ENCODE peak calls at places on chromosomes 11 and 22, in four cellular contexts. One of them, this sample, is unnamed.

GRCh38 chr11:12075822-12076821 is 34.3 kb upstream of the MICAL2 start:
- DNase-seq in NCI-H748 treated with DMSO at 0.1 percent for 48 hours: peak; percentile 5
- DNase-seq in dorsolateral prefrontal cortex: no peak
- DNase-seq in activated naive CD4-positive, alpha-beta T cell treated with Interleukin-2 at 50 U/mL for 16 hours: no peak
- DNase-seq in this sample: no peak

GRCh38 chr11:73252577-73253191 is 19.5 kb upstream of the P2RY6 start:
- DNase-seq in dorsolateral prefrontal cortex: peak; percentile 6
- DNase-seq in activated naive CD4-positive, alpha-beta T cell treated with Interleukin-2 at 50 U/mL for 16 hours: no peak
- DNase-seq in NCI-H748 treated with DMSO at 0.1 percent for 48 hours: no peak
- DNase-seq in this sample: no peak

GRCh38 chr22:33605686-33606085 is 314.6 kb downstream of the LARGE1 start:
- DNase-seq in NCI-H748 treated with DMSO at 0.1 percent for 48 hours: no peak
- DNase-seq in dorsolateral prefrontal cortex: no peak
- DNase-seq in activated naive CD4-positive, alpha-beta T cell treated with Interleukin-2 at 50 U/mL for 16 hours: no peak
- DNase-seq in this sample: no peak

GRCh38 chr11:66315921-66316811 is 678 bp downstream of the CD248 start:
- DNase-seq in dorsolateral prefrontal cortex: no peak
- DNase-seq in NCI-H748 treated with DMSO at 0.1 percent for 48 hours: no peak
- DNase-seq in activated naive CD4-positive, alpha-beta T cell treated with Interleukin-2 at 50 U/mL for 16 hours: no peak
- DNase-seq in this sample: no peak

GRCh38 chr22:43541022-43541421 is 129.2 kb downstream of the MPPED1 start:
- DNase-seq in dorsolateral prefrontal cortex: no peak
- DNase-seq in NCI-H748 treated with DMSO at 0.1 percent for 48 hours: no peak
- DNase-seq in activated naive CD4-positive, alpha-beta T cell treated with Interleukin-2 at 50 U/mL for 16 hours: no peak
- DNase-seq in this sample: no peak

GRCh38 chr11:34380696-34381095 is 22.9 kb upstream of the ABTB2 start:
- DNase-seq in dorsolateral prefrontal cortex: no peak
- DNase-seq in activated naive CD4-positive, alpha-beta T cell treated with Interleukin-2 at 50 U/mL for 16 hours: no peak
- DNase-seq in NCI-H748 treated with DMSO at 0.1 percent for 48 hours: no peak
- DNase-seq in this sample: no peak

GRCh38 chr22:44325718-44326548 is 13.2 kb upstream of the SHISAL1 start:
- DNase-seq in dorsolateral prefrontal cortex: no peak
- DNase-seq in NCI-H748 treated with DMSO at 0.1 percent for 48 hours: peak; percentile 54
- DNase-seq in activated naive CD4-positive, alpha-beta T cell treated with Interleukin-2 at 50 U/mL for 16 hours: no peak
- DNase-seq in this sample: no peak

GRCh38 chr11:121589946-121590537 is 137.3 kb upstream of the SORL1-AS1 start:
- DNase-seq in NCI-H748 treated with DMSO at 0.1 percent for 48 hours: no peak
- DNase-seq in activated naive CD4-positive, alpha-beta T cell treated with Interleukin-2 at 50 U/mL for 16 hours: no peak
- DNase-seq in dorsolateral prefrontal cortex: no peak
- DNase-seq in this sample: no peak

GRCh38 chr11:122399375-122399774 is 256.1 kb upstream of the UBASH3B start:
- DNase-seq in dorsolateral prefrontal cortex: no peak
- DNase-seq in NCI-H748 treated with DMSO at 0.1 percent for 48 hours: no peak
- DNase-seq in activated naive CD4-positive, alpha-beta T cell treated with Interleukin-2 at 50 U/mL for 16 hours: no peak
- DNase-seq in this sample: no peak

GRCh38 chr22:17446704-17447103 is 77.4 kb downstream of the CECR2 start:
- DNase-seq in dorsolateral prefrontal cortex: no peak
- DNase-seq in activated naive CD4-positive, alpha-beta T cell treated with Interleukin-2 at 50 U/mL for 16 hours: no peak
- DNase-seq in NCI-H748 treated with DMSO at 0.1 percent for 48 hours: no peak
- DNase-seq in this sample: no peak

GRCh38 chr22:40509401-40510134 is 127.0 kb downstream of the MRTFA start:
- DNase-seq in dorsolateral prefrontal cortex: no peak
- DNase-seq in NCI-H748 treated with DMSO at 0.1 percent for 48 hours: no peak
- DNase-seq in activated naive CD4-positive, alpha-beta T cell treated with Interleukin-2 at 50 U/mL for 16 hours: no peak
- DNase-seq in this sample: no peak

GRCh38 chr11:45847908-45848316 is 637 bp downstream of the CRY2 start:
- DNase-seq in dorsolateral prefrontal cortex: peak; percentile 64
- DNase-seq in NCI-H748 treated with DMSO at 0.1 percent for 48 hours: peak; percentile 36
- DNase-seq in activated naive CD4-positive, alpha-beta T cell treated with Interleukin-2 at 50 U/mL for 16 hours: peak; percentile 42
- DNase-seq in this sample: no peak

GRCh38 chr11:84408946-84409411 is 1122.8 kb upstream of the CCDC90B start:
- DNase-seq in dorsolateral prefrontal cortex: no peak
- DNase-seq in activated naive CD4-positive, alpha-beta T cell treated with Interleukin-2 at 50 U/mL for 16 hours: no peak
- DNase-seq in NCI-H748 treated with DMSO at 0.1 percent for 48 hours: no peak
- DNase-seq in this sample: no peak

GRCh38 chr22:42630901-42631602 is 9.3 kb downstream of the ATP5MGL start:
- DNase-seq in NCI-H748 treated with DMSO at 0.1 percent for 48 hours: no peak
- DNase-seq in dorsolateral prefrontal cortex: no peak
- DNase-seq in activated naive CD4-positive, alpha-beta T cell treated with Interleukin-2 at 50 U/mL for 16 hours: no peak
- DNase-seq in this sample: no peak